ENCODE peak calls at places on chromosomes 12 and 14, in nine cellular contexts. One of them, this sample, is unnamed.

GRCh38 chr12:104974626-104975290 is 11.4 kb upstream of the NOPCHAP1 start:
- ATAC-seq in stimulated activated memory B cell treated with anti-CD40 and anti-IgM and Interleukin-4, amounts not matched to agents 10 μg/mL and 1 μg/mL and 100 μg/mL, for 72 hours: peak; percentile 100
- ATAC-seq in activated T-cell treated with anti-CD3 and anti-CD28 coated beads, Interleukin-2, amount 50 U/mL, for 72 hours: no peak
- ATAC-seq in lower lobe of right lung: peak; percentile 75
- ATAC-seq in activated naive CD4-positive, alpha-beta T cell treated with anti-CD3 and anti-CD28 coated beads, Interleukin-2, amount 50 U/mL, for 72 hours: no peak
- ATAC-seq in right cardiac atrium: no peak
- ATAC-seq in left lobe of liver: no peak
- ATAC-seq in naive thymus-derived CD4-positive, alpha-beta T cell: peak; percentile 88
- ATAC-seq in activated naive CD8-positive, alpha-beta T cell treated with anti-CD3 and anti-CD28 coated beads, Interleukin-2, amount 50 U/mL, for 24 hours: peak; percentile 65
- ATAC-seq in this sample: peak; percentile 76

GRCh38 chr12:110934093-110934852 is 13.9 kb upstream of the MYL2 start:
- ATAC-seq in activated naive CD4-positive, alpha-beta T cell treated with anti-CD3 and anti-CD28 coated beads, Interleukin-2, amount 50 U/mL, for 72 hours: no peak
- ATAC-seq in left lobe of liver: no peak
- ATAC-seq in activated T-cell treated with anti-CD3 and anti-CD28 coated beads, Interleukin-2, amount 50 U/mL, for 72 hours: no peak
- ATAC-seq in lower lobe of right lung: no peak
- ATAC-seq in stimulated activated memory B cell treated with anti-CD40 and anti-IgM and Interleukin-4, amounts not matched to agents 10 μg/mL and 1 μg/mL and 100 μg/mL, for 72 hours: no peak
- ATAC-seq in right cardiac atrium: no peak
- ATAC-seq in naive thymus-derived CD4-positive, alpha-beta T cell: no peak
- ATAC-seq in activated naive CD8-positive, alpha-beta T cell treated with anti-CD3 and anti-CD28 coated beads, Interleukin-2, amount 50 U/mL, for 24 hours: no peak
- ATAC-seq in this sample: no peak

GRCh38 chr12:41950455-41950854 is 194.2 kb downstream of the GXYLT1 start:
- ATAC-seq in lower lobe of right lung: no peak
- ATAC-seq in activated naive CD8-positive, alpha-beta T cell treated with anti-CD3 and anti-CD28 coated beads, Interleukin-2, amount 50 U/mL, for 24 hours: no peak
- ATAC-seq in activated T-cell treated with anti-CD3 and anti-CD28 coated beads, Interleukin-2, amount 50 U/mL, for 72 hours: no peak
- ATAC-seq in right cardiac atrium: no peak
- ATAC-seq in stimulated activated memory B cell treated with anti-CD40 and anti-IgM and Interleukin-4, amounts not matched to agents 10 μg/mL and 1 μg/mL and 100 μg/mL, for 72 hours: no peak
- ATAC-seq in naive thymus-derived CD4-positive, alpha-beta T cell: no peak
- ATAC-seq in left lobe of liver: no peak
- ATAC-seq in activated naive CD4-positive, alpha-beta T cell treated with anti-CD3 and anti-CD28 coated beads, Interleukin-2, amount 50 U/mL, for 72 hours: no peak
- ATAC-seq in this sample: no peak

GRCh38 chr12:120979862-120980696 is 1.7 kb downstream of the HNF1A start:
- ATAC-seq in stimulated activated memory B cell treated with anti-CD40 and anti-IgM and Interleukin-4, amounts not matched to agents 10 μg/mL and 1 μg/mL and 100 μg/mL, for 72 hours: peak; percentile 35
- ATAC-seq in lower lobe of right lung: no peak
- ATAC-seq in right cardiac atrium: no peak
- ATAC-seq in naive thymus-derived CD4-positive, alpha-beta T cell: no peak
- ATAC-seq in activated T-cell treated with anti-CD3 and anti-CD28 coated beads, Interleukin-2, amount 50 U/mL, for 72 hours: no peak
- ATAC-seq in left lobe of liver: peak; percentile 60
- ATAC-seq in activated naive CD4-positive, alpha-beta T cell treated with anti-CD3 and anti-CD28 coated beads, Interleukin-2, amount 50 U/mL, for 72 hours: no peak
- ATAC-seq in activated naive CD8-positive, alpha-beta T cell treated with anti-CD3 and anti-CD28 coated beads, Interleukin-2, amount 50 U/mL, for 24 hours: no peak
- ATAC-seq in this sample: no peak

GRCh38 chr12:111056618-111057521 is 136.5 kb upstream of the MYL2 start:
- ATAC-seq in naive thymus-derived CD4-positive, alpha-beta T cell: peak; percentile 82
- ATAC-seq in left lobe of liver: peak; percentile 41
- ATAC-seq in right cardiac atrium: peak; percentile 59
- ATAC-seq in activated naive CD8-positive, alpha-beta T cell treated with anti-CD3 and anti-CD28 coated beads, Interleukin-2, amount 50 U/mL, for 24 hours: peak; percentile 92
- ATAC-seq in lower lobe of right lung: peak; percentile 54
- ATAC-seq in stimulated activated memory B cell treated with anti-CD40 and anti-IgM and Interleukin-4, amounts not matched to agents 10 μg/mL and 1 μg/mL and 100 μg/mL, for 72 hours: peak; percentile 72
- ATAC-seq in activated T-cell treated with anti-CD3 and anti-CD28 coated beads, Interleukin-2, amount 50 U/mL, for 72 hours: peak; percentile 92
- ATAC-seq in activated naive CD4-positive, alpha-beta T cell treated with anti-CD3 and anti-CD28 coated beads, Interleukin-2, amount 50 U/mL, for 72 hours: peak; percentile 92
- ATAC-seq in this sample: peak; percentile 93

GRCh38 chr12:70779250-70779649 is 141.3 kb downstream of the PTPRR start:
- ATAC-seq in naive thymus-derived CD4-positive, alpha-beta T cell: no peak
- ATAC-seq in activated naive CD4-positive, alpha-beta T cell treated with anti-CD3 and anti-CD28 coated beads, Interleukin-2, amount 50 U/mL, for 72 hours: no peak
- ATAC-seq in activated naive CD8-positive, alpha-beta T cell treated with anti-CD3 and anti-CD28 coated beads, Interleukin-2, amount 50 U/mL, for 24 hours: no peak
- ATAC-seq in lower lobe of right lung: no peak
- ATAC-seq in activated T-cell treated with anti-CD3 and anti-CD28 coated beads, Interleukin-2, amount 50 U/mL, for 72 hours: no peak
- ATAC-seq in left lobe of liver: no peak
- ATAC-seq in stimulated activated memory B cell treated with anti-CD40 and anti-IgM and Interleukin-4, amounts not matched to agents 10 μg/mL and 1 μg/mL and 100 μg/mL, for 72 hours: no peak
- ATAC-seq in right cardiac atrium: no peak
- ATAC-seq in this sample: no peak

GRCh38 chr12:52698634-52699340 is 4.5 kb downstream of the KRT77 start:
- ATAC-seq in left lobe of liver: no peak
- ATAC-seq in stimulated activated memory B cell treated with anti-CD40 and anti-IgM and Interleukin-4, amounts not matched to agents 10 μg/mL and 1 μg/mL and 100 μg/mL, for 72 hours: no peak
- ATAC-seq in lower lobe of right lung: no peak
- ATAC-seq in activated naive CD8-positive, alpha-beta T cell treated with anti-CD3 and anti-CD28 coated beads, Interleukin-2, amount 50 U/mL, for 24 hours: no peak
- ATAC-seq in activated naive CD4-positive, alpha-beta T cell treated with anti-CD3 and anti-CD28 coated beads, Interleukin-2, amount 50 U/mL, for 72 hours: no peak
- ATAC-seq in right cardiac atrium: peak; percentile 75
- ATAC-seq in naive thymus-derived CD4-positive, alpha-beta T cell: no peak
- ATAC-seq in activated T-cell treated with anti-CD3 and anti-CD28 coated beads, Interleukin-2, amount 50 U/mL, for 72 hours: no peak
- ATAC-seq in this sample: no peak

GRCh38 chr12:116155383-116155782 is 122.1 kb downstream of the MED13L start:
- ATAC-seq in lower lobe of right lung: no peak
- ATAC-seq in activated T-cell treated with anti-CD3 and anti-CD28 coated beads, Interleukin-2, amount 50 U/mL, for 72 hours: no peak
- ATAC-seq in activated naive CD4-positive, alpha-beta T cell treated with anti-CD3 and anti-CD28 coated beads, Interleukin-2, amount 50 U/mL, for 72 hours: no peak
- ATAC-seq in right cardiac atrium: no peak
- ATAC-seq in stimulated activated memory B cell treated with anti-CD40 and anti-IgM and Interleukin-4, amounts not matched to agents 10 μg/mL and 1 μg/mL and 100 μg/mL, for 72 hours: no peak
- ATAC-seq in activated naive CD8-positive, alpha-beta T cell treated with anti-CD3 and anti-CD28 coated beads, Interleukin-2, amount 50 U/mL, for 24 hours: no peak
- ATAC-seq in left lobe of liver: peak; percentile 62
- ATAC-seq in naive thymus-derived CD4-positive, alpha-beta T cell: no peak
- ATAC-seq in this sample: no peak

GRCh38 chr12:16531623-16532022 is 74.3 kb downstream of the LMO3 start:
- ATAC-seq in stimulated activated memory B cell treated with anti-CD40 and anti-IgM and Interleukin-4, amounts not matched to agents 10 μg/mL and 1 μg/mL and 100 μg/mL, for 72 hours: no peak
- ATAC-seq in activated naive CD8-positive, alpha-beta T cell treated with anti-CD3 and anti-CD28 coated beads, Interleukin-2, amount 50 U/mL, for 24 hours: no peak
- ATAC-seq in naive thymus-derived CD4-positive, alpha-beta T cell: no peak
- ATAC-seq in activated naive CD4-positive, alpha-beta T cell treated with anti-CD3 and anti-CD28 coated beads, Interleukin-2, amount 50 U/mL, for 72 hours: no peak
- ATAC-seq in right cardiac atrium: no peak
- ATAC-seq in activated T-cell treated with anti-CD3 and anti-CD28 coated beads, Interleukin-2, amount 50 U/mL, for 72 hours: no peak
- ATAC-seq in left lobe of liver: no peak
- ATAC-seq in lower lobe of right lung: no peak
- ATAC-seq in this sample: no peak

GRCh38 chr12:101619026-101619827 is 24.5 kb downstream of the MYBPC1 start:
- ATAC-seq in lower lobe of right lung: no peak
- ATAC-seq in left lobe of liver: no peak
- ATAC-seq in naive thymus-derived CD4-positive, alpha-beta T cell: no peak
- ATAC-seq in activated T-cell treated with anti-CD3 and anti-CD28 coated beads, Interleukin-2, amount 50 U/mL, for 72 hours: no peak
- ATAC-seq in activated naive CD8-positive, alpha-beta T cell treated with anti-CD3 and anti-CD28 coated beads, Interleukin-2, amount 50 U/mL, for 24 hours: no peak
- ATAC-seq in right cardiac atrium: no peak
- ATAC-seq in stimulated activated memory B cell treated with anti-CD40 and anti-IgM and Interleukin-4, amounts not matched to agents 10 μg/mL and 1 μg/mL and 100 μg/mL, for 72 hours: no peak
- ATAC-seq in activated naive CD4-positive, alpha-beta T cell treated with anti-CD3 and anti-CD28 coated beads, Interleukin-2, amount 50 U/mL, for 72 hours: no peak
- ATAC-seq in this sample: no peak

GRCh38 chr12:90627180-90627896 is 327.6 kb downstream of the CCER1 start:
- ATAC-seq in activated naive CD8-positive, alpha-beta T cell treated with anti-CD3 and anti-CD28 coated beads, Interleukin-2, amount 50 U/mL, for 24 hours: no peak
- ATAC-seq in activated T-cell treated with anti-CD3 and anti-CD28 coated beads, Interleukin-2, amount 50 U/mL, for 72 hours: no peak
- ATAC-seq in activated naive CD4-positive, alpha-beta T cell treated with anti-CD3 and anti-CD28 coated beads, Interleukin-2, amount 50 U/mL, for 72 hours: no peak
- ATAC-seq in right cardiac atrium: no peak
- ATAC-seq in stimulated activated memory B cell treated with anti-CD40 and anti-IgM and Interleukin-4, amounts not matched to agents 10 μg/mL and 1 μg/mL and 100 μg/mL, for 72 hours: no peak
- ATAC-seq in naive thymus-derived CD4-positive, alpha-beta T cell: no peak
- ATAC-seq in lower lobe of right lung: no peak
- ATAC-seq in left lobe of liver: no peak
- ATAC-seq in this sample: no peak

GRCh38 chr14:45028107-45028626 is 55.7 kb upstream of the PRPF39 start:
- ATAC-seq in naive thymus-derived CD4-positive, alpha-beta T cell: no peak
- ATAC-seq in left lobe of liver: no peak
- ATAC-seq in activated naive CD8-positive, alpha-beta T cell treated with anti-CD3 and anti-CD28 coated beads, Interleukin-2, amount 50 U/mL, for 24 hours: no peak
- ATAC-seq in activated T-cell treated with anti-CD3 and anti-CD28 coated beads, Interleukin-2, amount 50 U/mL, for 72 hours: no peak
- ATAC-seq in right cardiac atrium: no peak
- ATAC-seq in activated naive CD4-positive, alpha-beta T cell treated with anti-CD3 and anti-CD28 coated beads, Interleukin-2, amount 50 U/mL, for 72 hours: no peak
- ATAC-seq in lower lobe of right lung: no peak
- ATAC-seq in stimulated activated memory B cell treated with anti-CD40 and anti-IgM and Interleukin-4, amounts not matched to agents 10 μg/mL and 1 μg/mL and 100 μg/mL, for 72 hours: no peak
- ATAC-seq in this sample: no peak

GRCh38 chr12:14207946-14208612 is 157.4 kb upstream of the ATF7IP start:
- ATAC-seq in activated naive CD8-positive, alpha-beta T cell treated with anti-CD3 and anti-CD28 coated beads, Interleukin-2, amount 50 U/mL, for 24 hours: no peak
- ATAC-seq in activated naive CD4-positive, alpha-beta T cell treated with anti-CD3 and anti-CD28 coated beads, Interleukin-2, amount 50 U/mL, for 72 hours: no peak
- ATAC-seq in right cardiac atrium: no peak
- ATAC-seq in stimulated activated memory B cell treated with anti-CD40 and anti-IgM and Interleukin-4, amounts not matched to agents 10 μg/mL and 1 μg/mL and 100 μg/mL, for 72 hours: no peak
- ATAC-seq in lower lobe of right lung: peak; percentile 85
- ATAC-seq in activated T-cell treated with anti-CD3 and anti-CD28 coated beads, Interleukin-2, amount 50 U/mL, for 72 hours: no peak
- ATAC-seq in naive thymus-derived CD4-positive, alpha-beta T cell: no peak
- ATAC-seq in left lobe of liver: no peak
- ATAC-seq in this sample: no peak

GRCh38 chr12:21983102-21983501 is 41.9 kb upstream of the ABCC9 start:
- ATAC-seq in stimulated activated memory B cell treated with anti-CD40 and anti-IgM and Interleukin-4, amounts not matched to agents 10 μg/mL and 1 μg/mL and 100 μg/mL, for 72 hours: no peak
- ATAC-seq in activated T-cell treated with anti-CD3 and anti-CD28 coated beads, Interleukin-2, amount 50 U/mL, for 72 hours: no peak
- ATAC-seq in left lobe of liver: no peak
- ATAC-seq in naive thymus-derived CD4-positive, alpha-beta T cell: no peak
- ATAC-seq in activated naive CD4-positive, alpha-beta T cell treated with anti-CD3 and anti-CD28 coated beads, Interleukin-2, amount 50 U/mL, for 72 hours: no peak
- ATAC-seq in activated naive CD8-positive, alpha-beta T cell treated with anti-CD3 and anti-CD28 coated beads, Interleukin-2, amount 50 U/mL, for 24 hours: no peak
- ATAC-seq in lower lobe of right lung: peak; percentile 57
- ATAC-seq in right cardiac atrium: no peak
- ATAC-seq in this sample: no peak

GRCh38 chr12:21940972-21941521 is at the start of gene ABCC9:
- ATAC-seq in activated T-cell treated with anti-CD3 and anti-CD28 coated beads, Interleukin-2, amount 50 U/mL, for 72 hours: peak; percentile 79
- ATAC-seq in stimulated activated memory B cell treated with anti-CD40 and anti-IgM and Interleukin-4, amounts not matched to agents 10 μg/mL and 1 μg/mL and 100 μg/mL, for 72 hours: no peak
- ATAC-seq in naive thymus-derived CD4-positive, alpha-beta T cell: peak; percentile 49
- ATAC-seq in lower lobe of right lung: peak; percentile 77
- ATAC-seq in activated naive CD8-positive, alpha-beta T cell treated with anti-CD3 and anti-CD28 coated beads, Interleukin-2, amount 50 U/mL, for 24 hours: peak; percentile 36
- ATAC-seq in activated naive CD4-positive, alpha-beta T cell treated with anti-CD3 and anti-CD28 coated beads, Interleukin-2, amount 50 U/mL, for 72 hours: no peak
- ATAC-seq in right cardiac atrium: peak; percentile 88
- ATAC-seq in left lobe of liver: peak; percentile 81
- ATAC-seq in this sample: peak; percentile 35

GRCh38 chr12:50562485-50563433 is 58.0 kb downstream of the DIP2B start:
- ATAC-seq in activated naive CD4-positive, alpha-beta T cell treated with anti-CD3 and anti-CD28 coated beads, Interleukin-2, amount 50 U/mL, for 72 hours: peak; percentile 22
- ATAC-seq in right cardiac atrium: no peak
- ATAC-seq in left lobe of liver: no peak
- ATAC-seq in naive thymus-derived CD4-positive, alpha-beta T cell: no peak
- ATAC-seq in stimulated activated memory B cell treated with anti-CD40 and anti-IgM and Interleukin-4, amounts not matched to agents 10 μg/mL and 1 μg/mL and 100 μg/mL, for 72 hours: no peak
- ATAC-seq in activated naive CD8-positive, alpha-beta T cell treated with anti-CD3 and anti-CD28 coated beads, Interleukin-2, amount 50 U/mL, for 24 hours: peak; percentile 46
- ATAC-seq in lower lobe of right lung: no peak
- ATAC-seq in activated T-cell treated with anti-CD3 and anti-CD28 coated beads, Interleukin-2, amount 50 U/mL, for 72 hours: no peak
- ATAC-seq in this sample: no peak

GRCh38 chr14:75363570-75364227 is 64.1 kb upstream of the JDP2 start:
- ATAC-seq in activated T-cell treated with anti-CD3 and anti-CD28 coated beads, Interleukin-2, amount 50 U/mL, for 72 hours: peak; percentile 61
- ATAC-seq in left lobe of liver: peak; percentile 24
- ATAC-seq in activated naive CD4-positive, alpha-beta T cell treated with anti-CD3 and anti-CD28 coated beads, Interleukin-2, amount 50 U/mL, for 72 hours: no peak
- ATAC-seq in activated naive CD8-positive, alpha-beta T cell treated with anti-CD3 and anti-CD28 coated beads, Interleukin-2, amount 50 U/mL, for 24 hours: no peak
- ATAC-seq in right cardiac atrium: no peak
- ATAC-seq in lower lobe of right lung: no peak
- ATAC-seq in stimulated activated memory B cell treated with anti-CD40 and anti-IgM and Interleukin-4, amounts not matched to agents 10 μg/mL and 1 μg/mL and 100 μg/mL, for 72 hours: no peak
- ATAC-seq in naive thymus-derived CD4-positive, alpha-beta T cell: no peak
- ATAC-seq in this sample: peak; percentile 47

GRCh38 chr14:47346849-47347248 is 328.6 kb downstream of the MDGA2 start:
- ATAC-seq in activated naive CD4-positive, alpha-beta T cell treated with anti-CD3 and anti-CD28 coated beads, Interleukin-2, amount 50 U/mL, for 72 hours: no peak
- ATAC-seq in activated naive CD8-positive, alpha-beta T cell treated with anti-CD3 and anti-CD28 coated beads, Interleukin-2, amount 50 U/mL, for 24 hours: no peak
- ATAC-seq in lower lobe of right lung: no peak
- ATAC-seq in naive thymus-derived CD4-positive, alpha-beta T cell: no peak
- ATAC-seq in right cardiac atrium: no peak
- ATAC-seq in activated T-cell treated with anti-CD3 and anti-CD28 coated beads, Interleukin-2, amount 50 U/mL, for 72 hours: no peak
- ATAC-seq in stimulated activated memory B cell treated with anti-CD40 and anti-IgM and Interleukin-4, amounts not matched to agents 10 μg/mL and 1 μg/mL and 100 μg/mL, for 72 hours: no peak
- ATAC-seq in left lobe of liver: no peak
- ATAC-seq in this sample: no peak

GRCh38 chr14:78088941-78089340 is 81.2 kb upstream of the NRXN3 start:
- ATAC-seq in naive thymus-derived CD4-positive, alpha-beta T cell: no peak
- ATAC-seq in stimulated activated memory B cell treated with anti-CD40 and anti-IgM and Interleukin-4, amounts not matched to agents 10 μg/mL and 1 μg/mL and 100 μg/mL, for 72 hours: no peak
- ATAC-seq in activated naive CD8-positive, alpha-beta T cell treated with anti-CD3 and anti-CD28 coated beads, Interleukin-2, amount 50 U/mL, for 24 hours: no peak
- ATAC-seq in activated T-cell treated with anti-CD3 and anti-CD28 coated beads, Interleukin-2, amount 50 U/mL, for 72 hours: no peak
- ATAC-seq in right cardiac atrium: no peak
- ATAC-seq in activated naive CD4-positive, alpha-beta T cell treated with anti-CD3 and anti-CD28 coated beads, Interleukin-2, amount 50 U/mL, for 72 hours: no peak
- ATAC-seq in left lobe of liver: no peak
- ATAC-seq in lower lobe of right lung: no peak
- ATAC-seq in this sample: no peak

GRCh38 chr12:76983420-76983819 is 81.9 kb downstream of the E2F7 start:
- ATAC-seq in activated T-cell treated with anti-CD3 and anti-CD28 coated beads, Interleukin-2, amount 50 U/mL, for 72 hours: no peak
- ATAC-seq in activated naive CD4-positive, alpha-beta T cell treated with anti-CD3 and anti-CD28 coated beads, Interleukin-2, amount 50 U/mL, for 72 hours: no peak
- ATAC-seq in activated naive CD8-positive, alpha-beta T cell treated with anti-CD3 and anti-CD28 coated beads, Interleukin-2, amount 50 U/mL, for 24 hours: no peak
- ATAC-seq in lower lobe of right lung: no peak
- ATAC-seq in right cardiac atrium: no peak
- ATAC-seq in stimulated activated memory B cell treated with anti-CD40 and anti-IgM and Interleukin-4, amounts not matched to agents 10 μg/mL and 1 μg/mL and 100 μg/mL, for 72 hours: no peak
- ATAC-seq in naive thymus-derived CD4-positive, alpha-beta T cell: no peak
- ATAC-seq in left lobe of liver: no peak
- ATAC-seq in this sample: no peak

GRCh38 chr12:91267039-91267438 is 84.4 kb upstream of the DCN start:
- ATAC-seq in right cardiac atrium: no peak
- ATAC-seq in activated naive CD4-positive, alpha-beta T cell treated with anti-CD3 and anti-CD28 coated beads, Interleukin-2, amount 50 U/mL, for 72 hours: no peak
- ATAC-seq in naive thymus-derived CD4-positive, alpha-beta T cell: no peak
- ATAC-seq in activated T-cell treated with anti-CD3 and anti-CD28 coated beads, Interleukin-2, amount 50 U/mL, for 72 hours: no peak
- ATAC-seq in stimulated activated memory B cell treated with anti-CD40 and anti-IgM and Interleukin-4, amounts not matched to agents 10 μg/mL and 1 μg/mL and 100 μg/mL, for 72 hours: no peak
- ATAC-seq in activated naive CD8-positive, alpha-beta T cell treated with anti-CD3 and anti-CD28 coated beads, Interleukin-2, amount 50 U/mL, for 24 hours: no peak
- ATAC-seq in left lobe of liver: no peak
- ATAC-seq in lower lobe of right lung: peak; percentile 64
- ATAC-seq in this sample: no peak

GRCh38 chr14:65658202-65658601 is 245.7 kb downstream of the FUT8 start:
- ATAC-seq in stimulated activated memory B cell treated with anti-CD40 and anti-IgM and Interleukin-4, amounts not matched to agents 10 μg/mL and 1 μg/mL and 100 μg/mL, for 72 hours: no peak
- ATAC-seq in right cardiac atrium: no peak
- ATAC-seq in activated T-cell treated with anti-CD3 and anti-CD28 coated beads, Interleukin-2, amount 50 U/mL, for 72 hours: no peak
- ATAC-seq in lower lobe of right lung: no peak
- ATAC-seq in naive thymus-derived CD4-positive, alpha-beta T cell: no peak
- ATAC-seq in left lobe of liver: no peak
- ATAC-seq in activated naive CD4-positive, alpha-beta T cell treated with anti-CD3 and anti-CD28 coated beads, Interleukin-2, amount 50 U/mL, for 72 hours: no peak
- ATAC-seq in activated naive CD8-positive, alpha-beta T cell treated with anti-CD3 and anti-CD28 coated beads, Interleukin-2, amount 50 U/mL, for 24 hours: no peak
- ATAC-seq in this sample: no peak

This sample was measured in activated T-helper 17 cell treated with anti-CD3 and anti-CD28 coated beads, Interleukin-2, amount 50 U/mL, for 72 hours.